ENCODE peak calls at places on chromosomes 3 and 15, in four cellular contexts. One of them, this sample, is unnamed. For H3K27me3 and H3K4me1, the result is how much of the 10 kb centered on the place peaks cover.

GRCh38 chr3:124034016-124034808 is 42.3 kb upstream of the ROPN1 start:
- DNase-seq in tibial artery: no peak
- DNase-seq in psoas muscle: peak
- DNase-seq in CD8-positive, alpha-beta T cell: no peak
- DNase-seq in this sample: no peak

GRCh38 chr3:194023501-194024280 is 112.3 kb upstream of the HES1 start:
- DNase-seq in tibial artery: no peak
- DNase-seq in psoas muscle: no peak
- DNase-seq in CD8-positive, alpha-beta T cell: no peak
- DNase-seq in this sample: no peak

GRCh38 chr15:39083213-39083612 is 497.7 kb upstream of the THBS1 start:
- DNase-seq in tibial artery: no peak
- DNase-seq in psoas muscle: no peak
- DNase-seq in CD8-positive, alpha-beta T cell: no peak
- DNase-seq in this sample: no peak

GRCh38 chr15:31276596-31277298 is 49.9 kb upstream of the KLF13 start:
- DNase-seq in tibial artery: no peak
- DNase-seq in psoas muscle: peak
- DNase-seq in CD8-positive, alpha-beta T cell: no peak
- DNase-seq in this sample: no peak

GRCh38 chr15:84826369-84826823 is 9.2 kb downstream of the ALPK3 start:
- DNase-seq in tibial artery: peak
- DNase-seq in psoas muscle: peak
- DNase-seq in CD8-positive, alpha-beta T cell: no peak
- DNase-seq in this sample: no peak

GRCh38 chr15:52362497-52362896 is 66.9 kb upstream of the MYO5C start:
- DNase-seq in tibial artery: peak
- DNase-seq in psoas muscle: no peak
- DNase-seq in CD8-positive, alpha-beta T cell: no peak
- DNase-seq in this sample: peak

GRCh38 chr3:171068658-171069057 is 42.1 kb upstream of the SLC2A2 start:
- DNase-seq in tibial artery: no peak
- DNase-seq in psoas muscle: no peak
- DNase-seq in CD8-positive, alpha-beta T cell: no peak
- DNase-seq in this sample: no peak

GRCh38 chr15:83107841-83108181 is 366 bp downstream of the TM6SF1 start:
- DNase-seq in tibial artery: no peak
- DNase-seq in psoas muscle: peak
- DNase-seq in CD8-positive, alpha-beta T cell: no peak
- DNase-seq in this sample: no peak

GRCh38 chr3:108292905-108293328 is 3.4 kb upstream of the HHLA2 start:
- DNase-seq in tibial artery: no peak
- DNase-seq in psoas muscle: no peak
- DNase-seq in CD8-positive, alpha-beta T cell: no peak
- DNase-seq in this sample: no peak

GRCh38 chr3:64388886-64389285 is 163.6 kb upstream of the PRICKLE2 start:
- DNase-seq in tibial artery: no peak
- DNase-seq in psoas muscle: no peak
- DNase-seq in CD8-positive, alpha-beta T cell: no peak
- DNase-seq in this sample: no peak

GRCh38 chr15:40776537-40777141 is 6.9 kb downstream of the C15orf62 start:
- DNase-seq in tibial artery: no peak
- DNase-seq in psoas muscle: peak
- DNase-seq in CD8-positive, alpha-beta T cell: peak
- DNase-seq in this sample: peak

GRCh38 chr3:47522082-47522987 is 8.8 kb upstream of the ELP6 start:
- DNase-seq in tibial artery: peak
- DNase-seq in psoas muscle: peak
- DNase-seq in CD8-positive, alpha-beta T cell: peak
- DNase-seq in this sample: peak

GRCh38 chr3:38738630-38739395 is 77.2 kb downstream of the SCN10A start:
- DNase-seq in tibial artery: peak
- DNase-seq in psoas muscle: no peak
- DNase-seq in CD8-positive, alpha-beta T cell: no peak
- DNase-seq in this sample: no peak

GRCh38 chr3:141793476-141794260 is 30.5 kb downstream of the GRK7 start:
- DNase-seq in tibial artery: no peak
- DNase-seq in psoas muscle: no peak
- DNase-seq in CD8-positive, alpha-beta T cell: no peak
- DNase-seq in this sample: no peak

GRCh38 chr15:95760508-95760907 is 570.0 kb upstream of the NR2F2 start:
- DNase-seq in tibial artery: no peak
- DNase-seq in psoas muscle: no peak
- DNase-seq in CD8-positive, alpha-beta T cell: no peak
- DNase-seq in this sample: no peak

GRCh38 chr3:50428007-50428633 is 68.8 kb upstream of the TMEM115 start:
- DNase-seq in tibial artery: no peak
- DNase-seq in psoas muscle: no peak
- DNase-seq in CD8-positive, alpha-beta T cell: peak
- DNase-seq in this sample: no peak

GRCh38 chr15:73777741-73778140 is 24.6 kb upstream of the INSYN1 start:
- DNase-seq in tibial artery: no peak
- DNase-seq in psoas muscle: no peak
- DNase-seq in CD8-positive, alpha-beta T cell: no peak
- DNase-seq in this sample: peak

GRCh38 chr3:172089250-172089649 is 49.9 kb downstream of the FNDC3B start:
- DNase-seq in tibial artery: no peak
- DNase-seq in psoas muscle: no peak
- DNase-seq in CD8-positive, alpha-beta T cell: no peak
- DNase-seq in this sample: no peak

GRCh38 chr15:44033894-44034293 is 161.2 kb downstream of the FRMD5 start:
- DNase-seq in tibial artery: peak
- DNase-seq in psoas muscle: no peak
- DNase-seq in CD8-positive, alpha-beta T cell: no peak
- DNase-seq in this sample: no peak

GRCh38 chr3:152298393-152299242 is 29.9 kb downstream of the MBNL1 start:
- DNase-seq in tibial artery: peak
- DNase-seq in psoas muscle: peak
- DNase-seq in CD8-positive, alpha-beta T cell: peak
- DNase-seq in this sample: peak

GRCh38 chr3:137764001-137764433 is at the start of gene SOX14:
- DNase-seq in tibial artery: no peak
- DNase-seq in psoas muscle: no peak
- DNase-seq in CD8-positive, alpha-beta T cell: no peak
- DNase-seq in this sample: no peak

GRCh38 chr3:197558000-197558399 is 2.2 kb upstream of the BDH1 start:
- DNase-seq in tibial artery: no peak
- DNase-seq in psoas muscle: no peak
- DNase-seq in CD8-positive, alpha-beta T cell: no peak
- DNase-seq in this sample: no peak

GRCh38 chr15:63945838-63946298 is 100.4 kb downstream of the DAPK2 start:
- DNase-seq in tibial artery: no peak
- DNase-seq in psoas muscle: no peak
- DNase-seq in CD8-positive, alpha-beta T cell: no peak
- DNase-seq in this sample: peak

GRCh38 chr15:79373728-79374127 is 58.4 kb upstream of the MINAR1 start:
- DNase-seq in tibial artery: no peak
- DNase-seq in psoas muscle: no peak
- DNase-seq in CD8-positive, alpha-beta T cell: no peak
- DNase-seq in this sample: no peak

GRCh38 chr3:15645740-15646490 is 44.4 kb downstream of the BTD start:
- DNase-seq in tibial artery: peak
- DNase-seq in psoas muscle: peak
- DNase-seq in CD8-positive, alpha-beta T cell: no peak
- DNase-seq in this sample: peak

GRCh38 chr3:150581174-150581573 is 21.9 kb upstream of the SELENOT start:
- DNase-seq in tibial artery: no peak
- DNase-seq in psoas muscle: no peak
- DNase-seq in CD8-positive, alpha-beta T cell: no peak
- DNase-seq in this sample: no peak

GRCh38 chr15:43928152-43928551 is 101.3 kb downstream of the WDR76 start:
- DNase-seq in tibial artery: no peak
- DNase-seq in psoas muscle: no peak
- DNase-seq in CD8-positive, alpha-beta T cell: no peak
- DNase-seq in this sample: no peak

GRCh38 chr3:131349946-131350347 is 31.6 kb upstream of the NUDT16 start:
- DNase-seq in tibial artery: no peak
- DNase-seq in psoas muscle: no peak
- DNase-seq in CD8-positive, alpha-beta T cell: no peak
- DNase-seq in this sample: peak

GRCh38 chr15:60208708-60209107 is 189.1 kb downstream of the ANXA2 start:
- DNase-seq in tibial artery: no peak
- DNase-seq in psoas muscle: no peak
- DNase-seq in CD8-positive, alpha-beta T cell: no peak
- DNase-seq in this sample: no peak

GRCh38 chr3:141939759-141940158 is 63.3 kb downstream of the ATP1B3 start:
- DNase-seq in tibial artery: no peak
- DNase-seq in psoas muscle: no peak
- DNase-seq in CD8-positive, alpha-beta T cell: no peak
- DNase-seq in this sample: no peak

GRCh38 chr3:135862361-135862760 is 103.2 kb upstream of the PPP2R3A start:
- DNase-seq in tibial artery: no peak
- DNase-seq in psoas muscle: no peak
- DNase-seq in CD8-positive, alpha-beta T cell: no peak
- DNase-seq in this sample: no peak

GRCh38 chr3:156898296-156898880 is 72.2 kb downstream of the LEKR1 start:
- DNase-seq in tibial artery: no peak
- DNase-seq in psoas muscle: no peak
- DNase-seq in CD8-positive, alpha-beta T cell: no peak
- DNase-seq in this sample: no peak

GRCh38 chr3:99114565-99115291 is 213.2 kb upstream of the DCBLD2 start:
- DNase-seq in tibial artery: no peak
- DNase-seq in psoas muscle: no peak
- DNase-seq in CD8-positive, alpha-beta T cell: no peak
- DNase-seq in this sample: no peak

DNA sequence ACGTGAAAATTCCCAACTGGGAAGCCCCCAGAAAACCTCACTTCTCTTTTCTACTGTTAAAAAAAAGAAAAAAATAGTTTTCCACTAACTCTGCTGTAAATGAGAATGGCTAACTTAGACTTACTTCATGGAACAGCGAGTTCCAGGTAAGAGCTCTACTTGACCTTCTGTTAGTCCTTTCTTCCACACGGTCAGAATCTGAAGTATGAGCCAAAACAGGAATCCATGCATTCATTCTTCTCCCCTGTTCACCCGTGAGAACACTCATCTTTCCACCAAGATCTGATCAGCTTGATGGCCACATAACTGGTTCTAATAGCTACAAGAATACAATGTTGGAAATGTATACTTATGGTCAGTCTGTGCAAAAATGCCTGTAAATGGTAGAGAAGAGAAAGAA is 17.8 kb upstream of the CSTA start:
- DNase-seq in tibial artery: no peak
- DNase-seq in psoas muscle: no peak
- DNase-seq in CD8-positive, alpha-beta T cell: no peak
- DNase-seq in this sample: no peak
- H3K27ac ChIP-seq in tibial artery: no peak
- H3K27ac ChIP-seq in psoas muscle: no peak
- H3K27ac ChIP-seq in CD8-positive, alpha-beta T cell: no peak
- H3K27ac ChIP-seq in this sample: no peak

GRCh38 chr3:181713673-181714270 is 2.0 kb downstream of the SOX2 start:
- DNase-seq in tibial artery: no peak
- DNase-seq in psoas muscle: no peak
- DNase-seq in CD8-positive, alpha-beta T cell: no peak
- DNase-seq in this sample: no peak
- H3K27me3 ChIP-seq in tibial artery: half or more
- H3K27me3 ChIP-seq in psoas muscle: under half
- H3K27me3 ChIP-seq in CD8-positive, alpha-beta T cell: half or more
- H3K27me3 ChIP-seq in this sample: half or more

GRCh38 chr15:65062061-65062460 is 5.7 kb downstream of the RASL12 start:
- DNase-seq in tibial artery: no peak
- DNase-seq in psoas muscle: no peak
- DNase-seq in CD8-positive, alpha-beta T cell: no peak
- DNase-seq in this sample: no peak
- H3K4me1 ChIP-seq in tibial artery: under half
- H3K4me1 ChIP-seq in psoas muscle: under half
- H3K4me1 ChIP-seq in CD8-positive, alpha-beta T cell: under half
- H3K4me1 ChIP-seq in this sample: under half

GRCh38 chr3:73418636-73419035 is 206.1 kb downstream of the PDZRN3 start:
- DNase-seq in tibial artery: no peak
- DNase-seq in psoas muscle: no peak
- DNase-seq in CD8-positive, alpha-beta T cell: no peak
- DNase-seq in this sample: no peak
- H3K27ac ChIP-seq in tibial artery: no peak
- H3K27ac ChIP-seq in psoas muscle: no peak
- H3K27ac ChIP-seq in CD8-positive, alpha-beta T cell: no peak
- H3K27ac ChIP-seq in this sample: no peak

GRCh38 chr3:62028236-62028635 is 345.1 kb downstream of the FEZF2 start:
- DNase-seq in tibial artery: no peak
- DNase-seq in psoas muscle: no peak
- DNase-seq in CD8-positive, alpha-beta T cell: no peak
- DNase-seq in this sample: no peak

GRCh38 chr3:62027796-62028195 is 345.6 kb downstream of the FEZF2 start:
- DNase-seq in tibial artery: no peak
- DNase-seq in psoas muscle: no peak
- DNase-seq in CD8-positive, alpha-beta T cell: no peak
- DNase-seq in this sample: no peak

GRCh38 chr3:62022312-62022711 is 351.0 kb downstream of the FEZF2 start:
- DNase-seq in tibial artery: no peak
- DNase-seq in psoas muscle: no peak
- DNase-seq in CD8-positive, alpha-beta T cell: no peak
- DNase-seq in this sample: no peak

GRCh38 chr3:62024882-62025281 is 348.5 kb downstream of the FEZF2 start:
- DNase-seq in tibial artery: no peak
- DNase-seq in psoas muscle: no peak
- DNase-seq in CD8-positive, alpha-beta T cell: no peak
- DNase-seq in this sample: no peak

DNA sequence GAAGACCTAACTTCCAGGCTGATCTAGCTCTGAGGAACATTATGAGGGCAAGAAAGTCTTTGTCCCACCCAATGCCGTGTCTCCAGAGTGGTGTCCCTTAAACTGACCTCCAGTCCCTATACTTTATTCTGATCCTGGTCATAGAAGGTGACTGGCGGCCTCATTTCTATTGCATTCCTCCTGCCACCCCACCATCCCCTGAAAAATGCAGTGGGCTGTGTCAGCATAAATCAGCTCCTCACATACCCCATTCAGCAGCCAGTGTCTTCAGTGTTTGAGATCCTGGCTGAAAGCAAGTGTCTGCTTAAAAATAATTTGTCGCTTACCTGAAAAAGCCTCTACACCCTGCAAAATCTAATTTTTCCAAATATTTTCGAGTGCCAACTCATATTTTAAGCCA is 346.1 kb downstream of the FEZF2 start:
- DNase-seq in tibial artery: no peak
- DNase-seq in psoas muscle: no peak
- DNase-seq in CD8-positive, alpha-beta T cell: no peak
- DNase-seq in this sample: no peak
- H3K27me3 ChIP-seq in tibial artery: under half
- H3K27me3 ChIP-seq in psoas muscle: under half
- H3K27me3 ChIP-seq in CD8-positive, alpha-beta T cell: under half
- H3K27me3 ChIP-seq in this sample: under half